ENCODE peak calls at places on chromosomes 2 and 18, in eight cellular contexts. Q is K562, M is SK-N-SH, Z is endothelial cell of umbilical vein, H is HCT116, X is H1, U is GM12878, A is HepG2. C is an unnamed sample. For H3K9me3, the result is how much of the 10 kb centered on the place peaks cover.

GRCh38 chr2:226256709-226257401 is 542.8 kb downstream of the IRS1 start:
- DNase-seq in Q (no peak), M (no peak), Z (no peak), H (no peak), X (no peak), U (no peak), A (no peak), C (no peak)

GRCh38 chr2:26613241-26614204 is 27.6 kb downstream of the CIB4 start:
- DNase-seq in Q (no peak), M (peak), Z (no peak), H (no peak), X (no peak), U (no peak), A (no peak), C (no peak)

GRCh38 chr2:168564641-168565040 is 108.6 kb downstream of the CERS6 start:
- DNase-seq in Q (no peak), M (no peak), Z (no peak), H (no peak), X (no peak), U (no peak), A (no peak), C (no peak)

GRCh38 chr18:2692508-2692907 is 37.0 kb downstream of the SMCHD1 start:
- DNase-seq in Q (no peak), M (no peak), Z (no peak), H (no peak), X (no peak), U (no peak), A (no peak), C (no peak)

GRCh38 chr2:207945201-207945600 is 80.1 kb downstream of the PLEKHM3 start:
- DNase-seq in Q (no peak), M (no peak), Z (no peak), H (no peak), X (no peak), U (no peak), A (no peak), C (no peak)

GRCh38 chr2:38077431-38077769 is 1.4 kb upstream of the CYP1B1 start:
- DNase-seq in Q (no peak), M (no peak), Z (no peak), H (no peak), X (no peak), U (no peak), A (no peak), C (no peak)

GRCh38 chr18:42915240-42915791 is 200.2 kb downstream of the RIT2 start:
- DNase-seq in Q (no peak), M (no peak), Z (no peak), H (no peak), X (no peak), U (no peak), A (no peak), C (no peak)

GRCh38 chr2:85756195-85756594 is 2.4 kb downstream of the ATOH8 start:
- DNase-seq in Q (no peak), M (no peak), Z (no peak), H (no peak), X (no peak), U (no peak), A (no peak), C (no peak)

GRCh38 chr2:68320118-68320641 is 431 bp upstream of the CNRIP1 start:
- DNase-seq in Q (no peak), M (peak), Z (no peak), H (no peak), X (no peak), U (no peak), A (no peak), C (no peak)

GRCh38 chr2:223054193-223054781 is 2.3 kb downstream of the KCNE4 start:
- DNase-seq in Q (no peak), M (no peak), Z (no peak), H (no peak), X (no peak), U (no peak), A (no peak), C (no peak)

GRCh38 chr18:45517181-45517741 is 98.0 kb upstream of the SLC14A2 start:
- DNase-seq in Q (no peak), M (no peak), Z (no peak), H (no peak), X (no peak), U (no peak), A (no peak), C (no peak)

GRCh38 chr2:168976034-168976654 is 55.0 kb downstream of the ABCB11 start:
- DNase-seq in Q (peak), M (no peak), Z (peak), H (no peak), X (no peak), U (no peak), A (no peak), C (no peak)

GRCh38 chr2:72173640-72174321 is 26.1 kb upstream of the CYP26B1 start:
- DNase-seq in Q (no peak), M (peak), Z (peak), H (no peak), X (no peak), U (no peak), A (no peak), C (no peak)

GRCh38 chr2:36538345-36538744 is 59.6 kb downstream of the FEZ2 start:
- DNase-seq in Q (no peak), M (peak), Z (no peak), H (no peak), X (no peak), U (no peak), A (no peak), C (no peak)

GRCh38 chr18:35005963-35006577 is 35.1 kb upstream of the MAPRE2 start:
- DNase-seq in Q (peak), M (peak), Z (peak), H (peak), X (no peak), U (no peak), A (peak), C (peak)

GRCh38 chr18:9846162-9846915 is 39.4 kb upstream of the TXNDC2 start:
- DNase-seq in Q (no peak), M (no peak), Z (peak), H (no peak), X (no peak), U (no peak), A (no peak), C (no peak)

GRCh38 chr2:224561234-224562005 is 23.7 kb downstream of the CUL3 start:
- DNase-seq in Q (no peak), M (no peak), Z (no peak), H (no peak), X (no peak), U (peak), A (no peak), C (no peak)

GRCh38 chr2:238320246-238320647 is at the start of gene TRAF3IP1:
- DNase-seq in Q (peak), M (peak), Z (peak), H (peak), X (peak), U (peak), A (peak), C (peak)
- TF ChIP-seq POLR2AphosphoS5 in Q (no peak), M (no peak), Z (no peak), H (peak), X (no peak), U (no peak), A (no peak), C (no peak)

GRCh38 chr2:95149397-95149984 is 10.2 kb downstream of the ZNF514 start:
- DNase-seq in Q (no peak), M (no peak), Z (no peak), H (no peak), X (no peak), U (no peak), A (no peak), C (no peak)
- H3K9me3 ChIP-seq in Q (under half), M (under half), Z (under half), H (under half), X (half or more), U (under half), A (half or more), C (under half)

DNA sequence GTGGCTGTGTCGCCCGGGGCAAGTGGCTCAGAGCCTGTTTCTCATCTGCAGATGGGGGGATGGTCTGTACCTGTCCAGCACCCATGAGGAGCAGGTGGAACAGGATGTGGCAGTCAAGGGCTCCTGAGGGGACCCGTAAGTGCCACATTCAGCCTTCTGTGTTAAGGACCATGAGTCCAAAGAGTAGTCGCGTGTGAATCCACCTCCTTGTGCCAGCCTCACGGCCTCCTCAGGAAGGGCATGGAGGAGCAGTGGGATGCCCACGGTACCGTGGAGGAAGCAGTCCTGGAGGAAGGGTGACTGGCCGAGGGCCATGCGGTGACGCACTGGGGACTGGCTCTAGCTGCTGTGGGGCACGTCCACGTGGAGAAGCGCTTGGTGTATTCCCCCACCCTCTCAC is 61.1 kb downstream of the ODC1 start:
- DNase-seq in Q (no peak), M (no peak), Z (no peak), H (no peak), X (no peak), U (no peak), A (no peak), C (no peak)
- H3K9ac ChIP-seq in Q (no peak), M (no peak), Z (no peak), H (no peak), X (no peak), U (no peak), A (no peak), C (no peak)

DNA sequence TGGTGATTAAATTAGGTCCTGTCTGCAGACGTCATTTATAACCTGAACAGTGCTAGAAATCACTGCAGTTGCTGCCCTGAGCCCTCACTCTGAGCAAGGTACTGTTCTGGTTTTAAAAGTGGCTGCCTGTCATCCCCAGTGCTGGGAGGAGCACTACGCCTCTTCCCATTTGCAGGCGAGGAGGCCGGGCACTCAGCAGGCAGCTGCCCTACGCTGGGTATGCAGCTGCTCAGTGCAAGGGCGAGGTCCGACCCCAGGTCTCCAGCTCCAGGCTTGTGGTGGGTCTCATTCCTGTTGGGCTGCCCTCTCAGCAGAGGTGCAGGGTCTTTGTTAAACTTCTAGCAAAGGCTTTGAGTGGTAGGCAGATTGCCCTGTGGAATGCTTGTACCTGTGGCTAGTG is 15.7 kb downstream of the CNDP2 start:
- DNase-seq in Q (no peak), M (no peak), Z (no peak), H (no peak), X (no peak), U (no peak), A (no peak), C (no peak)
- TF ChIP-seq POLR2AphosphoS5 in Q (no peak), M (no peak), Z (no peak), H (no peak), X (no peak), U (peak), A (no peak), C (no peak)

DNA sequence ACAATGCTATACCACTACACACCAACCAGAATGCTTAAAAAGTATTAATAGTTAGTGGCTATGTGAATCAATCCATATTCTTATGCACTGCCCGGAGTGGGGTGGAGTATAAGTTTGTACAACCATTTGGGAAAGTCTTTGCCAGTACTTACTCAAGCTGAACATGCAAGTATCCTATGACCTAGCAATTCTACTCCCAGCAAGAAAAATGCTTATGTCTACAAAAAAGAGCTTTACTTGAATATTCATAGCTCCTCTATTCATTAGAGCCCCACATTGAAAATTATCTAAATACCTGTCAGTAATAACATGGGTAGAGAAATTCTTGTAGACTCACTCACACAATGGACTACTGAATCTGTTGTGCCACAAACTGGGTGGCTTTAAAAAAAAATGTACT is 21.4 kb upstream of the CNOT11 start:
- DNase-seq in Q (no peak), M (no peak), Z (no peak), H (no peak), X (no peak), U (no peak), A (no peak), C (no peak)
- H3K9me3 ChIP-seq in Q (under half), M (under half), Z (under half), H (under half), X (under half), U (under half), A (under half), C (under half)

DNA sequence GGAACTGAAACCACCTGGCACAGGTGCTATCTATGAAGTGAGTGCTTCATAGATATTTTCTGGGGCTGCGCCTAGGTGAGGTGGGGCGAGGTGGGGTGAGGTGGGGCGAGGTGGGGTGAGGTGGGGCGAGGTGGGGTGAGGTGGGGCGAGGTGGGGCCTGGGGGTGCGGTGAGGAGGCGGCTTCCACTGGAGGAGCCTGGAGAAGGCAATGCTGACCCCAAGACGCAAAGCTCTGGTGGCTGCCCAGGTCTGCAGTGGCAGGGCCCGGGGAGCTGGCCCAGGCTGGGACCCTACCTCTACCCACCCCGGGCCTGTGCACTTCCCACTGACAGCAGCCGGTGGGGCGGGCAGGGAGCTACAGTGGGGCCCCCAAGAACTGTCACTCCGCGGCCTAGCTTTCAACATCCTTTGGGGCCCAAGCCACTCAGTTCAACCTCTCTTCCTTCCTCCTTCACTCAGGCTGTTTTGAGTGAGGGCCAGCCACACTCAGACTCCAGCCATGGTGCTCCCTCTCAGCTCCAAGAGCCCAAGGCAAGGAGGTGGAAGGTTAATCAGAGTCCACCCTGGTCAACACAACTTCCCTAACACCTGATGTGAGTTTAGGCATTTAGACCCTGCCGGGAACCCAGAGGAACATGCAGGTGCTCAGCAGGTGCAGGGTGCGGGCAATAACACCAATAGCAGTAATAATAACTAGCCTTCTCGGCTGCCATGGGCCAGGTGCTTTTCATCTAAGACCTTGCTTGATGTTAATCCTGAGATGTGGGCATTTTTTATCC is 93.7 kb downstream of the ZFP36L2 start:
- DNase-seq in Q (no peak), M (peak), Z (no peak), H (no peak), X (no peak), U (no peak), A (no peak), C (no peak)
- H3K9ac ChIP-seq in Q (no peak), M (no peak), Z (no peak), H (no peak), X (no peak), U (no peak), A (no peak), C (no peak)

DNA sequence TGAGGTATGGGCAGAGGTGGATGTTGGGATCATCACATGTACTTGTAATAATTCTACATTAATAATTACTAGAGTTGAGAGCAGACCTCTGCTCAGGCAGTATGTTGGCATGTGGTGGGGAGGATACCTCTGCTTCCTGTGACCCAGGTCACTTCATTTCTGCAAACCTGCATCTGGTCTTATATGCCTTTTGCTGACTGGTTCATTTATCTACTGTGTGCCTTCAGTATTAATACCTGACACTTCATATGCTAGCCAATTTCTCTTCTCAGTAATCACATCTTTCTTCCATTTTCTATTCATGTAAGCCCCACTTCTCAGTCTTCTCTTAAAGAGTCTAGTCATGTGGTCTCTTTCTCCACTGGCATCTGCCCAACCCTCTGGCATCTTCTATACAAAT is 41.1 kb upstream of the DLX2 start:
- DNase-seq in Q (no peak), M (no peak), Z (no peak), H (no peak), X (no peak), U (no peak), A (no peak), C (no peak)
- TF ChIP-seq POLR2AphosphoS5 in Q (no peak), M (no peak), Z (no peak), H (no peak), X (no peak), U (no peak), A (no peak), C (no peak)

GRCh38 chr2:89848114-89848513 is 1156.6 kb downstream of the RPIA start:
- DNase-seq in Q (no peak), M (no peak), Z (no peak), H (no peak), X (no peak), U (no peak), A (no peak), C (no peak)

GRCh38 chr2:89844221-89844943 is 1152.9 kb downstream of the RPIA start:
- DNase-seq in Q (no peak), M (no peak), Z (no peak), H (no peak), X (no peak), U (no peak), A (no peak), C (no peak)

GRCh38 chr2:89842180-89842908 is 1150.9 kb downstream of the RPIA start:
- DNase-seq in Q (no peak), M (no peak), Z (no peak), H (no peak), X (no peak), U (no peak), A (no peak), C (no peak)

GRCh38 chr2:89848763-89849162 is 1157.3 kb downstream of the RPIA start:
- DNase-seq in Q (no peak), M (no peak), Z (no peak), H (no peak), X (no peak), U (no peak), A (no peak), C (no peak)

GRCh38 chr2:89845532-89845931 is 1154.1 kb downstream of the RPIA start:
- DNase-seq in Q (no peak), M (no peak), Z (no peak), H (no peak), X (no peak), U (no peak), A (no peak), C (no peak)
- H3K9me3 ChIP-seq in Q (under half), M (under half), Z (under half), H (under half), X (half or more), U (under half), A (under half), C (under half)